ENCODE peak calls at places on chromosomes 6 and 20, in six cellular contexts. A is ACHN, C is T follicular helper cell, M is heart left ventricle, X is Calu3, I is lung microvascular endothelial cell. Y is an unnamed sample.

GRCh38 chr6:119493980-119494379 is 144.4 kb upstream of the MAN1A1 start:
- DNase-seq in A (no peak), C (no peak), M (no peak), X (no peak), I (no peak), Y (peak; percentile 31)

GRCh38 chr6:83053678-83054077 is 12.0 kb downstream of the UBE3D start:
- DNase-seq in A (no peak), C (no peak), M (no peak), X (no peak), I (no peak), Y (no peak)

GRCh38 chr6:17584241-17584803 is 15.8 kb upstream of the FAM8A1 start:
- DNase-seq in A (peak; percentile 68), C (no peak), M (no peak), X (peak; percentile 23), I (peak; percentile 87), Y (peak; percentile 72)

GRCh38 chr20:47668313-47669156 is 116.7 kb downstream of the SULF2 start:
- DNase-seq in A (no peak), C (no peak), M (no peak), X (no peak), I (no peak), Y (no peak)

GRCh38 chr20:11144114-11144513 is 470.3 kb upstream of the JAG1 start:
- DNase-seq in A (no peak), C (no peak), M (no peak), X (no peak), I (peak; percentile 20), Y (no peak)

GRCh38 chr6:10383312-10384063 is 31.4 kb downstream of the TFAP2A start:
- DNase-seq in A (peak; percentile 53), C (no peak), M (no peak), X (peak; percentile 62), I (no peak), Y (peak; percentile 10)

GRCh38 chr6:144758602-144759001 is 473.5 kb downstream of the UTRN start:
- DNase-seq in A (peak; percentile 16), C (no peak), M (no peak), X (no peak), I (peak; percentile 54), Y (peak; percentile 60)

GRCh38 chr6:149166324-149166723 is 151.2 kb upstream of the TAB2 start:
- DNase-seq in A (no peak), C (no peak), M (no peak), X (no peak), I (peak; percentile 39), Y (no peak)

GRCh38 chr6:48628316-48628715 is 517.3 kb upstream of the PTCHD4 start:
- DNase-seq in A (no peak), C (no peak), M (no peak), X (no peak), I (no peak), Y (no peak)

GRCh38 chr6:3176562-3177355 is 19.4 kb upstream of the TUBB2A start:
- DNase-seq in A (peak; percentile 64), C (no peak), M (no peak), X (no peak), I (peak; percentile 93), Y (peak; percentile 87)

GRCh38 chr6:33875141-33875581 is 71.4 kb upstream of the MLN start:
- DNase-seq in A (no peak), C (no peak), M (no peak), X (no peak), I (no peak), Y (no peak)

GRCh38 chr6:36075656-36076055 is 48.0 kb downstream of the MAPK14 start:
- DNase-seq in A (no peak), C (no peak), M (no peak), X (peak; percentile 34), I (no peak), Y (peak; percentile 17)

GRCh38 chr20:884983-885952 is 30.9 kb downstream of the ANGPT4 start:
- DNase-seq in A (peak; percentile 61), C (no peak), M (peak; percentile 60), X (no peak), I (peak; percentile 45), Y (peak; percentile 48)

GRCh38 chr20:20666359-20666758 is 46.1 kb downstream of the RALGAPA2 start:
- DNase-seq in A (no peak), C (no peak), M (no peak), X (no peak), I (no peak), Y (no peak)

GRCh38 chr6:90469906-90470305 is 117.0 kb downstream of the MAP3K7 start:
- DNase-seq in A (no peak), C (no peak), M (no peak), X (no peak), I (no peak), Y (no peak)

GRCh38 chr20:39032997-39033396 is 70.9 kb downstream of the DHX35 start:
- DNase-seq in A (no peak), C (no peak), M (no peak), X (no peak), I (no peak), Y (no peak)

GRCh38 chr20:6744805-6745204 is 22.7 kb upstream of the BMP2 start:
- DNase-seq in A (no peak), C (no peak), M (no peak), X (no peak), I (no peak), Y (no peak)

GRCh38 chr6:157034433-157035230 is 257.5 kb downstream of the ARID1B start:
- DNase-seq in A (peak; percentile 69), C (no peak), M (no peak), X (no peak), I (peak; percentile 78), Y (peak; percentile 67)

GRCh38 chr6:53048431-53049195 is 16.6 kb upstream of the FBXO9 start:
- DNase-seq in A (peak; percentile 20), C (no peak), M (no peak), X (no peak), I (peak; percentile 83), Y (peak; percentile 66)

GRCh38 chr6:127606131-127606562 is 29.2 kb downstream of the C6orf58 start:
- DNase-seq in A (peak; percentile 63), C (no peak), M (no peak), X (peak; percentile 5), I (peak; percentile 20), Y (peak; percentile 64)

GRCh38 chr6:16751251-16751946 is 9.9 kb downstream of the ATXN1 start:
- DNase-seq in A (no peak), C (no peak), M (no peak), X (no peak), I (no peak), Y (no peak)

GRCh38 chr6:137927777-137928218 is 60.7 kb downstream of the TNFAIP3 start:
- DNase-seq in A (no peak), C (peak; percentile 43), M (no peak), X (no peak), I (peak; percentile 47), Y (peak; percentile 63)

GRCh38 chr6:80636689-80637088 is 530.2 kb downstream of the BCKDHB start:
- DNase-seq in A (no peak), C (no peak), M (no peak), X (no peak), I (no peak), Y (no peak)

GRCh38 chr20:23626040-23626620 is 11.6 kb downstream of the CST3 start:
- DNase-seq in A (no peak), C (no peak), M (no peak), X (peak; percentile 14), I (no peak), Y (no peak)